ENCODE peak calls at places on chromosome 7, in ten cellular contexts. R is frontal cortex; X is activated naive CD4-positive, alpha-beta T cell treated with anti-CD3 and anti-CD28 coated beads for 36 hours; I is IMR-90; J is stimulated activated CD4-positive, alpha-beta T cell treated with anti-CD3 and anti-CD28 coated beads, Interleukin-4, amount 100 ng/mL, for 24 hours; H is activated T-helper 1 cell treated with Interleukin-2 at 50 U/mL for 16 hours; A is mesothelial cell of epicardium; K is spleen; C is occipital lobe; Y is stimulated activated CD8-positive, alpha-beta memory T cell treated with anti-CD3 and anti-CD28 coated beads, Interleukin-15, amount 100 ng/mL, for 4 hours. V is an unnamed sample.

GRCh38 chr7:32588657-32589056 is 93.4 kb downstream of the AVL9 start:
- DNase-seq in R (no peak), K (no peak), X (peak), A (no peak), H (no peak), I (peak), J (peak), C (no peak), Y (no peak), V (no peak)

GRCh38 chr7:130878785-130879184 is 144.8 kb upstream of the KLF14 start:
- DNase-seq in H (no peak), X (no peak), J (peak), Y (no peak), K (no peak), C (no peak), R (no peak), I (peak), A (no peak), V (no peak)

GRCh38 chr7:91126762-91127161 is 137.5 kb upstream of the FZD1 start:
- DNase-seq in H (no peak), R (no peak), A (no peak), I (no peak), X (no peak), C (no peak), K (no peak), Y (no peak), J (no peak), V (no peak)

GRCh38 chr7:155198901-155199845 is 98.5 kb upstream of the INSIG1 start:
- DNase-seq in I (peak), C (no peak), Y (no peak), R (no peak), J (peak), K (no peak), X (peak), A (no peak), H (no peak), V (no peak)

GRCh38 chr7:36047254-36047653 is 105.8 kb upstream of the EEPD1 start:
- DNase-seq in X (no peak), A (no peak), J (no peak), K (no peak), I (no peak), Y (no peak), R (no peak), H (no peak), C (no peak), V (no peak)

GRCh38 chr7:114481995-114482394 is 67.4 kb downstream of the FOXP2 start:
- DNase-seq in I (peak), X (no peak), K (no peak), R (no peak), H (no peak), A (no peak), J (no peak), C (no peak), Y (no peak), V (no peak)

GRCh38 chr7:46486264-46487206 is 565.5 kb upstream of the IGFBP3 start:
- DNase-seq in I (peak), C (no peak), X (no peak), R (no peak), K (no peak), H (no peak), J (no peak), Y (no peak), A (no peak), V (no peak)

GRCh38 chr7:45594780-45595535 is 20.8 kb downstream of the ADCY1 start:
- DNase-seq in K (peak), A (no peak), R (no peak), C (no peak), X (no peak), H (no peak), I (no peak), J (no peak), Y (no peak), V (no peak)

GRCh38 chr7:13111230-13111629 is 423.8 kb downstream of the ARL4A start:
- DNase-seq in I (peak), C (no peak), Y (no peak), K (no peak), H (no peak), X (peak), R (no peak), J (no peak), A (no peak), V (no peak)

GRCh38 chr7:2198206-2198605 is 34.5 kb downstream of the MAD1L1 start:
- DNase-seq in X (no peak), Y (no peak), A (no peak), R (no peak), H (no peak), C (no peak), I (no peak), J (no peak), K (no peak), V (no peak)

GRCh38 chr7:128880791-128881457 is 18.3 kb downstream of the ATP6V1F start:
- DNase-seq in H (no peak), C (no peak), K (peak), J (no peak), Y (no peak), R (no peak), A (no peak), I (no peak), X (no peak), V (no peak)

GRCh38 chr7:47254081-47255006 is 327.6 kb downstream of the TNS3 start:
- DNase-seq in A (peak), X (peak), R (peak), K (peak), H (peak), Y (peak), I (peak), C (peak), J (peak), V (peak)

GRCh38 chr7:106443156-106443555 is 158.4 kb upstream of the NAMPT start:
- DNase-seq in A (no peak), I (no peak), X (no peak), K (no peak), J (no peak), C (no peak), R (no peak), H (no peak), Y (no peak), V (no peak)

GRCh38 chr7:80040335-80040734 is 94.3 kb upstream of the GNAI1 start:
- DNase-seq in H (no peak), K (no peak), J (no peak), I (no peak), R (no peak), A (no peak), Y (no peak), X (no peak), C (no peak), V (no peak)

GRCh38 chr7:5625938-5626337 is 155.5 kb downstream of the RNF216 start:
- DNase-seq in K (no peak), J (no peak), Y (no peak), C (no peak), X (no peak), A (no peak), H (no peak), R (no peak), I (peak), V (no peak)

GRCh38 chr7:75614390-75614789 is 122.3 kb downstream of the SPDYE5 start:
- DNase-seq in R (no peak), H (no peak), C (no peak), A (no peak), I (no peak), X (no peak), J (no peak), Y (no peak), K (no peak), V (no peak)

GRCh38 chr7:127383123-127383835 is 9.2 kb downstream of the ZNF800 start:
- DNase-seq in J (no peak), Y (no peak), A (no peak), K (no peak), C (no peak), H (no peak), R (no peak), I (peak), X (no peak), V (no peak)

GRCh38 chr7:30842542-30843451 is 68.9 kb upstream of the AQP1 start:
- DNase-seq in R (no peak), X (no peak), A (peak), J (no peak), K (peak), H (no peak), Y (no peak), I (no peak), C (no peak), V (no peak)

GRCh38 chr7:81846398-81846797 is 76.6 kb upstream of the HGF start:
- DNase-seq in A (no peak), X (no peak), C (no peak), Y (no peak), R (no peak), J (no peak), H (no peak), K (no peak), I (peak), V (no peak)

GRCh38 chr7:110179037-110179436 is 911.9 kb upstream of the LRRN3 start:
- DNase-seq in J (no peak), R (no peak), A (no peak), C (no peak), K (no peak), H (no peak), X (no peak), Y (no peak), I (peak), V (no peak)

GRCh38 chr7:46908770-46909169 is 673.1 kb downstream of the TNS3 start:
- DNase-seq in C (no peak), A (no peak), J (no peak), I (peak), K (no peak), H (no peak), X (no peak), Y (no peak), R (no peak), V (no peak)

GRCh38 chr7:12638851-12639467 is 48.5 kb upstream of the ARL4A start:
- DNase-seq in H (no peak), Y (no peak), A (no peak), C (no peak), R (peak), X (no peak), J (no peak), I (peak), K (no peak), V (no peak)

GRCh38 chr7:34949356-34949755 is 87.9 kb downstream of the DPY19L1 start:
- DNase-seq in C (no peak), I (peak), H (no peak), X (no peak), J (no peak), R (no peak), A (no peak), Y (no peak), K (no peak), V (no peak)

GRCh38 chr7:76409537-76409936 is at the start of gene SSC4D:
- DNase-seq in K (no peak), I (no peak), R (no peak), H (no peak), A (no peak), C (no peak), X (no peak), J (no peak), Y (no peak), V (no peak)

GRCh38 chr7:18607025-18607424 is 111.5 kb downstream of the HDAC9 start:
- DNase-seq in Y (no peak), I (peak), R (no peak), J (no peak), A (no peak), C (no peak), H (no peak), K (no peak), X (no peak), V (no peak)

GRCh38 chr7:108662783-108663182 is 93.1 kb downstream of the DNAJB9 start:
- DNase-seq in H (no peak), K (no peak), Y (no peak), X (no peak), J (no peak), A (no peak), R (no peak), C (no peak), I (no peak), V (no peak)

GRCh38 chr7:39624202-39624807 is 933 bp downstream of the RALA start:
- DNase-seq in A (no peak), I (no peak), C (no peak), J (peak), Y (no peak), X (peak), R (peak), H (no peak), K (no peak), V (peak)